ENCODE peak calls at places on chromosomes 11 and 22, in ten cellular contexts. L is RPMI7951; E is NCI-H1092 treated with DMSO at 0.1 percent for 48 hours; C is stimulated activated naive B cell treated with anti-CD40 and anti-IgM and Interleukin-4, amounts not matched to agents 10 μg/mL and 1 μg/mL and 100 μg/mL, for 72 hours; V is A172; H is ecto neural progenitor cell; A is transverse colon; O is mammary epithelial cell; Q is brain microvascular endothelial cell; G is pancreas. M is an unnamed sample.

GRCh38 chr11:11500744-11501487 is 120.9 kb downstream of the GALNT18 start:
- DNase-seq in G (no peak), C (no peak), Q (no peak), O (no peak), L (no peak), A (no peak), V (no peak), H (no peak), E (no peak), M (no peak)

GRCh38 chr11:71182791-71183556 is 69.4 kb downstream of the SHANK2 start:
- DNase-seq in C (no peak), Q (no peak), H (no peak), V (no peak), A (no peak), L (no peak), O (peak), G (no peak), E (peak), M (no peak)

GRCh38 chr11:96084610-96085348 is 160.9 kb upstream of the MTMR2 start:
- DNase-seq in V (no peak), C (no peak), E (no peak), A (no peak), L (no peak), Q (no peak), O (no peak), G (no peak), H (no peak), M (no peak)

GRCh38 chr11:103803062-103803461 is 233.4 kb upstream of the DDI1 start:
- DNase-seq in Q (peak), H (no peak), G (no peak), V (no peak), A (no peak), C (no peak), O (no peak), E (no peak), L (no peak), M (no peak)

GRCh38 chr22:48690583-48691317 is 1136.9 kb downstream of the BRD1 start:
- DNase-seq in V (no peak), Q (no peak), O (no peak), L (no peak), E (no peak), A (no peak), G (peak), H (no peak), C (no peak), M (no peak)

GRCh38 chr11:134126197-134126822 is 57.4 kb downstream of the JAM3 start:
- DNase-seq in A (no peak), C (no peak), Q (peak), E (no peak), V (peak), H (no peak), O (peak), L (peak), G (no peak), M (peak)

GRCh38 chr22:37165940-37166674 is 16.4 kb upstream of the IL2RB start:
- DNase-seq in Q (no peak), E (no peak), L (no peak), H (no peak), V (no peak), G (no peak), O (no peak), A (no peak), C (no peak), M (no peak)

GRCh38 chr11:57566035-57566504 is 1.4 kb downstream of the UBE2L6 start:
- DNase-seq in G (no peak), C (no peak), A (peak), H (no peak), V (peak), O (peak), Q (peak), E (no peak), L (peak), M (no peak)

GRCh38 chr11:130162733-130163132 is 3.2 kb downstream of the ST14 start:
- DNase-seq in Q (no peak), A (peak), E (no peak), O (peak), G (no peak), L (peak), V (no peak), H (no peak), C (no peak), M (no peak)

GRCh38 chr22:47048123-47049077 is 285.9 kb downstream of the TBC1D22A start:
- DNase-seq in H (no peak), Q (no peak), L (no peak), A (no peak), G (no peak), E (no peak), V (no peak), C (no peak), O (no peak), M (no peak)

GRCh38 chr11:65502852-65503603 is 4.2 kb downstream of the MALAT1 start:
- DNase-seq in C (no peak), H (no peak), L (peak), E (peak), A (no peak), V (peak), Q (peak), G (peak), O (no peak), M (no peak)

GRCh38 chr11:102345923-102346322 is 1.1 kb upstream of the BIRC2 start:
- DNase-seq in L (peak), E (no peak), G (no peak), A (no peak), C (peak), Q (peak), V (peak), H (no peak), O (peak), M (no peak)

GRCh38 chr11:76885390-76886097 is 24.8 kb downstream of the ACER3 start:
- DNase-seq in A (no peak), G (no peak), Q (peak), L (peak), C (no peak), V (peak), E (no peak), O (peak), H (no peak), M (no peak)

GRCh38 chr11:69903206-69903605 is 84.0 kb upstream of the FGF3 start:
- DNase-seq in C (no peak), H (no peak), L (peak), A (no peak), V (no peak), Q (no peak), O (no peak), G (no peak), E (no peak), M (no peak)

GRCh38 chr22:43833286-43834240 is 21.5 kb upstream of the EFCAB6 start:
- DNase-seq in H (no peak), V (no peak), E (no peak), O (no peak), A (no peak), L (no peak), G (peak), C (no peak), Q (no peak), M (no peak)

GRCh38 chr11:3655548-3655947 is 10.6 kb downstream of the ART1 start:
- DNase-seq in O (no peak), C (no peak), G (no peak), L (no peak), H (no peak), V (no peak), A (no peak), Q (no peak), E (no peak), M (no peak)

GRCh38 chr11:10304495-10305261 is at the start of gene ADM:
- DNase-seq in C (no peak), E (peak), Q (peak), A (peak), V (peak), H (peak), G (peak), L (peak), O (peak), M (peak)

GRCh38 chr11:19442554-19442910 is 201.8 kb upstream of the E2F8 start:
- DNase-seq in A (no peak), O (no peak), Q (no peak), H (no peak), G (no peak), C (no peak), E (no peak), L (no peak), V (no peak), M (no peak)

GRCh38 chr11:11444800-11445126 is 91.7 kb upstream of the CSNK2A3 start:
- DNase-seq in V (no peak), Q (no peak), H (no peak), A (no peak), O (no peak), E (no peak), G (no peak), L (no peak), C (no peak), M (no peak)

GRCh38 chr11:75387742-75388294 is 11.5 kb upstream of the RPS3 start:
- DNase-seq in L (no peak), V (peak), Q (no peak), A (no peak), O (no peak), G (no peak), H (no peak), E (no peak), C (no peak), M (no peak)

GRCh38 chr11:7573193-7573557 is 59.4 kb downstream of the PPFIBP2 start:
- DNase-seq in V (no peak), G (no peak), E (no peak), L (no peak), H (no peak), Q (no peak), A (no peak), C (no peak), O (no peak), M (no peak)

GRCh38 chr22:30829901-30830550 is 135.4 kb downstream of the OSBP2 start:
- DNase-seq in G (no peak), Q (peak), C (no peak), H (no peak), L (peak), O (peak), A (no peak), V (peak), E (no peak), M (no peak)

GRCh38 chr11:126442523-126442922 is 87.0 kb downstream of the ST3GAL4 start:
- DNase-seq in G (no peak), H (no peak), O (no peak), Q (no peak), L (no peak), V (no peak), A (no peak), C (no peak), E (no peak), M (no peak)

GRCh38 chr22:45775569-45776312 is 104.1 kb downstream of the ATXN10 start:
- DNase-seq in C (peak), Q (no peak), G (no peak), O (no peak), A (no peak), L (no peak), V (no peak), H (no peak), E (no peak), M (no peak)

GRCh38 chr11:118938491-118939411 is 13.0 kb upstream of the BCL9L start:
- DNase-seq in O (peak), G (peak), A (peak), C (no peak), H (no peak), Q (peak), V (peak), E (no peak), L (peak), M (no peak)

GRCh38 chr11:64537876-64538275 is 53.1 kb upstream of the SLC22A12 start:
- DNase-seq in V (no peak), E (no peak), H (no peak), A (no peak), C (no peak), Q (no peak), O (no peak), G (no peak), L (no peak), M (no peak)

M was measured in esophagus muscularis mucosa.